ENCODE peak calls at places on chromosomes 12 and 14, in six cellular contexts. R is HCT116, N is Panc1, I is A549, D is HL-60, C is HepG2. G is an unnamed sample.

GRCh38 chr12:131096681-131097181 is 143.0 kb downstream of the ADGRD1 start:
- DNase-seq in R (no peak), N (no peak), I (no peak), D (no peak), C (no peak), G (no peak)

GRCh38 chr14:87805315-87805723 is 187.7 kb downstream of the GALC start:
- DNase-seq in R (no peak), N (peak), I (peak), D (peak), C (peak), G (peak)

GRCh38 chr12:50690923-50691322 is 73.0 kb upstream of the ATF1 start:
- DNase-seq in R (no peak), N (no peak), I (no peak), D (no peak), C (peak), G (no peak)

GRCh38 chr14:93105362-93105761 is 10.4 kb downstream of the ITPK1 start:
- DNase-seq in R (no peak), N (no peak), I (no peak), D (peak), C (no peak), G (no peak)

GRCh38 chr12:113050808-113051207 is 5.7 kb upstream of the DTX1 start:
- DNase-seq in R (no peak), N (no peak), I (no peak), D (no peak), C (no peak), G (no peak)

GRCh38 chr14:98120831-98121464 is 1151.0 kb downstream of the BCL11B start:
- DNase-seq in R (no peak), N (no peak), I (no peak), D (no peak), C (no peak), G (no peak)

GRCh38 chr14:87133073-87133815 is 859.7 kb downstream of the GALC start:
- DNase-seq in R (no peak), N (no peak), I (no peak), D (no peak), C (no peak), G (no peak)

GRCh38 chr14:90580381-90581335 is 183.8 kb downstream of the CALM1 start:
- DNase-seq in R (no peak), N (no peak), I (no peak), D (no peak), C (no peak), G (no peak)

GRCh38 chr12:74552201-74552600 is 14.6 kb downstream of the ATXN7L3B start:
- DNase-seq in R (no peak), N (no peak), I (no peak), D (no peak), C (no peak), G (peak)

GRCh38 chr12:92075425-92075891 is 70.2 kb downstream of the BTG1 start:
- DNase-seq in R (no peak), N (no peak), I (no peak), D (no peak), C (no peak), G (no peak)

GRCh38 chr14:85233756-85234545 is 296.0 kb upstream of the FLRT2 start:
- DNase-seq in R (no peak), N (peak), I (peak), D (no peak), C (no peak), G (no peak)

GRCh38 chr12:52270541-52271070 is 3.8 kb upstream of the KRT86 start:
- DNase-seq in R (no peak), N (no peak), I (no peak), D (no peak), C (no peak), G (no peak)

GRCh38 chr12:120365675-120366340 is 3.2 kb downstream of the MSI1 start:
- DNase-seq in R (no peak), N (no peak), I (no peak), D (no peak), C (peak), G (no peak)

GRCh38 chr12:120229071-120229582 is 28.2 kb upstream of the RPLP0 start:
- DNase-seq in R (no peak), N (no peak), I (no peak), D (no peak), C (peak), G (peak)

GRCh38 chr14:39102265-39102968 is 618 bp downstream of the SEC23A start:
- DNase-seq in R (no peak), N (no peak), I (peak), D (peak), C (peak), G (peak)

GRCh38 chr14:100547633-100548294 is 39.5 kb downstream of the BEGAIN start:
- DNase-seq in R (peak), N (peak), I (no peak), D (peak), C (no peak), G (no peak)

GRCh38 chr14:91830777-91831176 is 36.6 kb downstream of the TC2N start:
- DNase-seq in R (no peak), N (no peak), I (no peak), D (no peak), C (no peak), G (peak)

GRCh38 chr12:34048714-34049113 is 26.4 kb downstream of the ALG10 start:
- DNase-seq in R (no peak), N (no peak), I (no peak), D (no peak), C (peak), G (no peak)

GRCh38 chr14:74611672-74612345 is at the start of gene LTBP2:
- DNase-seq in R (no peak), N (no peak), I (no peak), D (no peak), C (no peak), G (peak)

GRCh38 chr14:66650491-66650911 is 142.6 kb downstream of the GPHN start:
- DNase-seq in R (no peak), N (no peak), I (no peak), D (no peak), C (no peak), G (no peak)

GRCh38 chr14:71720978-71721624 is 211.1 kb upstream of the RGS6 start:
- DNase-seq in R (peak), N (peak), I (peak), D (peak), C (peak), G (peak)

GRCh38 chr14:101119830-101120571 is 216.5 kb upstream of the RTL1 start:
- DNase-seq in R (no peak), N (no peak), I (no peak), D (no peak), C (no peak), G (peak)

GRCh38 chr14:90398315-90398811 is 1.5 kb downstream of the CALM1 start:
- DNase-seq in R (no peak), N (no peak), I (no peak), D (peak), C (no peak), G (peak)

GRCh38 chr12:26790645-26790994 is 42.4 kb downstream of the ITPR2 start:
- DNase-seq in R (no peak), N (no peak), I (no peak), D (no peak), C (no peak), G (no peak)

GRCh38 chr12:69467400-69467799 is 2.8 kb upstream of the FRS2 start:
- DNase-seq in R (no peak), N (no peak), I (no peak), D (no peak), C (no peak), G (no peak)
- TF ChIP-seq REST in R (no peak), N (no peak), I (no peak), D (no peak), C (no peak), G (no peak)

GRCh38 chr12:89019439-89020120 is 332.7 kb downstream of the DUSP6 start:
- DNase-seq in R (peak), N (peak), I (peak), D (peak), C (peak), G (peak)
- H3K4me3 ChIP-seq in R (peak), N (peak), I (peak), D (no peak), C (peak), G (peak)

GRCh38 chr12:65432606-65433005 is 154.1 kb downstream of the MSRB3 start:
- DNase-seq in R (no peak), N (no peak), I (no peak), D (no peak), C (no peak), G (no peak)

GRCh38 chr12:65427646-65428045 is 149.2 kb downstream of the MSRB3 start:
- DNase-seq in R (no peak), N (no peak), I (no peak), D (no peak), C (no peak), G (no peak)

GRCh38 chr12:65434737-65435136 is 156.3 kb downstream of the MSRB3 start:
- DNase-seq in R (no peak), N (no peak), I (no peak), D (no peak), C (no peak), G (no peak)

GRCh38 chr12:65430571-65431306 is 152.3 kb downstream of the MSRB3 start:
- DNase-seq in R (peak), N (peak), I (peak), D (no peak), C (peak), G (no peak)
- TF ChIP-seq REST in R (no peak), N (no peak), I (no peak), D (no peak), C (no peak), G (no peak)

DNA sequence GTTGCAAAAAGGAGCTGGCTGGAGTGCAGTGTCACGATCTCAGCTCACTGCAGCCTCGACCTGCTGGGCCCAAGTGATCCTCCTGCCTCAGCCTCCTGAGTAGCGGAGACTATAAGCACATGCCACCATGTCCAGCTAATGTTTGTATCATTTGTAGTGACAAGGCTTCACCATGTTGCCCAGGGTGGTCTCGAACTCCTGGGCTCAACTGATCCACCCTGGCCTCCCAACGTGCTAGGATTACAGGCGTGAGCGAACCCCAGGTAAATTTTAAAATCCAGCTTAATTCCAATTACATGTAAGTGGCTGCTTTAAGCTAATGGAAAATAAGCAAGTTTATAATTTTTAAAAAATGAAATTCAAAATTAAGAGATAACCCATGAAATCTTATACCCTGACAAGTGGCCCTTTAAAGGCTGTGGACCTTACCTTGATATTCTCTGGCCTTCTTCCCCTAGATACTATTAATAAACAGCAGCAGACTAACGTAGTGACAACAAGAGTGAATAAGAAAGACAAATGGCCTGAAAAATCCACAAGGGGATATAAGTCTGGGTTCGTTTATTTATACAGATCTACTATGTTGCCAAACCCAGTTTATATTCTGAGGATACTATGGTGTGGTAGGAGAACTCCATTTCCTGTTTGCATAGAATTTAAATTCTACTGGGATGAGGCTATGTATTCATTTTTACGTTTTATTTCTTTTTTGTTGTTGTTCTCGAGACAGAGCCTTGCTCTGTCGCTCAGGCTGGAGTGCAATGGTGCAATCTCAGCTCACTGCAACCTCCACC is 25.6 kb upstream of the SLC2A3 start:
- DNase-seq in R (no peak), N (no peak), I (no peak), D (no peak), C (no peak), G (no peak)
- H3K4me3 ChIP-seq in R (peak), N (no peak), I (peak), D (no peak), C (peak), G (peak)

G was measured in GM23338.